ENCODE peak calls at places on chromosomes 5 and 9, in eight cellular contexts. One of them, this sample, is unnamed.

GRCh38 chr9:5718296-5719032 is 89.6 kb downstream of the RIC1 start:
- DNase-seq in HFFc6: peak; percentile 35
- DNase-seq in heart right ventricle: no peak
- DNase-seq in K562: no peak
- DNase-seq in RWPE1: no peak
- DNase-seq in dorsolateral prefrontal cortex: no peak
- DNase-seq in GM10248: no peak
- DNase-seq in fibroblast of lung: no peak
- DNase-seq in this sample: no peak

GRCh38 chr9:97853056-97853843 is at the start of gene FOXE1:
- DNase-seq in RWPE1: no peak
- DNase-seq in fibroblast of lung: no peak
- DNase-seq in dorsolateral prefrontal cortex: no peak
- DNase-seq in K562: no peak
- DNase-seq in heart right ventricle: no peak
- DNase-seq in GM10248: no peak
- DNase-seq in HFFc6: no peak
- DNase-seq in this sample: no peak

GRCh38 chr5:78591227-78591626 is 57.3 kb downstream of the LHFPL2 start:
- DNase-seq in fibroblast of lung: peak; percentile 93
- DNase-seq in heart right ventricle: no peak
- DNase-seq in GM10248: no peak
- DNase-seq in dorsolateral prefrontal cortex: no peak
- DNase-seq in HFFc6: peak; percentile 93
- DNase-seq in K562: no peak
- DNase-seq in RWPE1: peak; percentile 64
- DNase-seq in this sample: no peak

GRCh38 chr5:172185096-172185461 is 2.9 kb downstream of the STK10 start:
- DNase-seq in GM10248: no peak
- DNase-seq in fibroblast of lung: no peak
- DNase-seq in RWPE1: no peak
- DNase-seq in heart right ventricle: no peak
- DNase-seq in HFFc6: no peak
- DNase-seq in K562: no peak
- DNase-seq in dorsolateral prefrontal cortex: no peak
- DNase-seq in this sample: no peak

GRCh38 chr9:16001856-16002255 is 449.0 kb downstream of the CCDC171 start:
- DNase-seq in heart right ventricle: no peak
- DNase-seq in HFFc6: peak; percentile 10
- DNase-seq in dorsolateral prefrontal cortex: no peak
- DNase-seq in GM10248: no peak
- DNase-seq in fibroblast of lung: peak; percentile 30
- DNase-seq in RWPE1: no peak
- DNase-seq in K562: no peak
- DNase-seq in this sample: no peak

GRCh38 chr9:95336281-95336680 is 18.8 kb upstream of the FANCC start:
- DNase-seq in RWPE1: no peak
- DNase-seq in dorsolateral prefrontal cortex: no peak
- DNase-seq in fibroblast of lung: no peak
- DNase-seq in heart right ventricle: no peak
- DNase-seq in HFFc6: no peak
- DNase-seq in GM10248: no peak
- DNase-seq in K562: peak; percentile 35
- DNase-seq in this sample: no peak

GRCh38 chr5:172059661-172060100 is 53.2 kb upstream of the FBXW11 start:
- DNase-seq in RWPE1: peak; percentile 48
- DNase-seq in dorsolateral prefrontal cortex: no peak
- DNase-seq in heart right ventricle: no peak
- DNase-seq in HFFc6: no peak
- DNase-seq in fibroblast of lung: peak; percentile 20
- DNase-seq in GM10248: no peak
- DNase-seq in K562: peak; percentile 51
- DNase-seq in this sample: no peak

GRCh38 chr5:169181785-169182184 is 119.2 kb downstream of the SLIT3 start:
- DNase-seq in fibroblast of lung: no peak
- DNase-seq in heart right ventricle: no peak
- DNase-seq in HFFc6: no peak
- DNase-seq in GM10248: no peak
- DNase-seq in RWPE1: peak; percentile 26
- DNase-seq in K562: no peak
- DNase-seq in dorsolateral prefrontal cortex: no peak
- DNase-seq in this sample: no peak

DNA sequence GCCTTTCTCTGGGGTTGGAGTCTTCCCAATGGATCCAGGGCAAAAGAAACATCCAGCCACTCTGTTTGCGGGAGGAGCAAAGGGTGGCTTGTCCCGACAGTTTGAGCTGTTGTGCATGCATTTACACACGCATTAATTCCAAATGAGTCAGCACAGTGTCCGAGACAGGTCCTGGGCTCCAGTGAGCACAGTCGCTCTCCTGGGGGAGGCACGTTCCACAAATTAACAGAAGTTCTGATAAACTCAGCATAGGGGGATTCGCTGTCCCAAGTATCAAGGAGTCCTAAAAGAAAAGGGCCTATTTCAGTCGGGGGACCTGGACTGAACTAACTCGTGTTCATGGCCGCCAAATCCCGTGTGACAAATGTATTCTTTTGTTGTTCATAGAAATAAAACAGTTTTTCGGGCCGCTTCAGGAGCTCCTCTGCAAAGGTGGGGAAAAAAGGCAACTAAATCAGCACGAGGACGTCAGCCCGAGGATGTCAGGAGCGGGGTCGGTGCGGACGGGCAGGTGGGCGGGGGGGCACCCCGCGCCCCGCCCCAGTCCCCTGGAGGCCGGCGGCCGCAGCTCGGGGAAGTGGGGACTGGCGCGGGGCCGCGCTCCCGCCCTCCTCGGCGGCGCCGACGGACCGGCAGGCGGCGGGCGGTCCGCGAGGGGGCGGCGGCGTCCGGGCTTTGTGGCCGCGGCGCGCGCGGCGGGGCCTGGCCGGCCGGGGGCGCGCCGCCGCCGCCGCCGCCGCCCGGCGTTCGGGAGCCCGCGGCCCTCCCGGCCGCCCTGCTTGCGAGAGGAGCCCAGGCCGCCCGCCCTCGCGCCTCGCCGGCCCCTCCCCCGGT is at the start of gene MSANTD3:
- DNase-seq in fibroblast of lung: peak; percentile 61
- DNase-seq in HFFc6: peak; percentile 75
- DNase-seq in GM10248: peak; percentile 84
- DNase-seq in heart right ventricle: peak; percentile 73
- DNase-seq in K562: peak; percentile 90
- DNase-seq in dorsolateral prefrontal cortex: peak; percentile 51
- DNase-seq in RWPE1: peak; percentile 79
- DNase-seq in this sample: peak; percentile 79
- TF ChIP-seq CTCF in fibroblast of lung: no peak
- TF ChIP-seq CTCF in HFFc6: peak; percentile 16
- TF ChIP-seq CTCF in GM10248: peak; percentile 46
- TF ChIP-seq CTCF in heart right ventricle: peak; percentile 31
- TF ChIP-seq CTCF in K562: peak; percentile 23
- TF ChIP-seq CTCF in dorsolateral prefrontal cortex: peak; percentile 17
- TF ChIP-seq CTCF in RWPE1: no peak
- TF ChIP-seq CTCF in this sample: no peak

GRCh38 chr5:115588640-115589039 is 13.6 kb downstream of the TICAM2 start:
- DNase-seq in HFFc6: no peak
- DNase-seq in heart right ventricle: no peak
- DNase-seq in RWPE1: no peak
- DNase-seq in dorsolateral prefrontal cortex: no peak
- DNase-seq in fibroblast of lung: no peak
- DNase-seq in K562: no peak
- DNase-seq in GM10248: no peak
- DNase-seq in this sample: no peak
- TF ChIP-seq CTCF in HFFc6: no peak
- TF ChIP-seq CTCF in heart right ventricle: no peak
- TF ChIP-seq CTCF in RWPE1: no peak
- TF ChIP-seq CTCF in dorsolateral prefrontal cortex: no peak
- TF ChIP-seq CTCF in fibroblast of lung: no peak
- TF ChIP-seq CTCF in K562: no peak
- TF ChIP-seq CTCF in GM10248: no peak
- TF ChIP-seq CTCF in this sample: no peak

GRCh38 chr5:174916227-174916626 is 191.8 kb downstream of the MSX2 start:
- DNase-seq in fibroblast of lung: no peak
- DNase-seq in RWPE1: no peak
- DNase-seq in heart right ventricle: no peak
- DNase-seq in dorsolateral prefrontal cortex: no peak
- DNase-seq in K562: no peak
- DNase-seq in HFFc6: no peak
- DNase-seq in GM10248: no peak
- DNase-seq in this sample: no peak

GRCh38 chr5:174910245-174910737 is 185.9 kb downstream of the MSX2 start:
- DNase-seq in HFFc6: no peak
- DNase-seq in GM10248: peak; percentile 74
- DNase-seq in RWPE1: peak; percentile 86
- DNase-seq in dorsolateral prefrontal cortex: peak; percentile 71
- DNase-seq in fibroblast of lung: peak; percentile 50
- DNase-seq in heart right ventricle: peak; percentile 59
- DNase-seq in K562: peak; percentile 73
- DNase-seq in this sample: peak; percentile 31
- TF ChIP-seq CTCF in HFFc6: peak; percentile 84
- TF ChIP-seq CTCF in GM10248: peak; percentile 90
- TF ChIP-seq CTCF in RWPE1: peak; percentile 95
- TF ChIP-seq CTCF in dorsolateral prefrontal cortex: peak; percentile 91
- TF ChIP-seq CTCF in fibroblast of lung: peak; percentile 95
- TF ChIP-seq CTCF in heart right ventricle: peak; percentile 90
- TF ChIP-seq CTCF in K562: peak; percentile 86
- TF ChIP-seq CTCF in this sample: peak; percentile 92

GRCh38 chr9:91727316-91727861 is 222.6 kb downstream of the ROR2 start:
- DNase-seq in heart right ventricle: no peak
- DNase-seq in dorsolateral prefrontal cortex: no peak
- DNase-seq in K562: peak; percentile 73
- DNase-seq in RWPE1: peak; percentile 87
- DNase-seq in fibroblast of lung: peak; percentile 61
- DNase-seq in GM10248: peak; percentile 78
- DNase-seq in HFFc6: peak; percentile 45
- DNase-seq in this sample: no peak
- TF ChIP-seq CTCF in heart right ventricle: peak; percentile 74
- TF ChIP-seq CTCF in dorsolateral prefrontal cortex: peak; percentile 53
- TF ChIP-seq CTCF in K562: peak; percentile 75
- TF ChIP-seq CTCF in RWPE1: peak; percentile 95
- TF ChIP-seq CTCF in fibroblast of lung: peak; percentile 72
- TF ChIP-seq CTCF in GM10248: peak; percentile 74
- TF ChIP-seq CTCF in HFFc6: peak; percentile 87
- TF ChIP-seq CTCF in this sample: peak; percentile 67

DNA sequence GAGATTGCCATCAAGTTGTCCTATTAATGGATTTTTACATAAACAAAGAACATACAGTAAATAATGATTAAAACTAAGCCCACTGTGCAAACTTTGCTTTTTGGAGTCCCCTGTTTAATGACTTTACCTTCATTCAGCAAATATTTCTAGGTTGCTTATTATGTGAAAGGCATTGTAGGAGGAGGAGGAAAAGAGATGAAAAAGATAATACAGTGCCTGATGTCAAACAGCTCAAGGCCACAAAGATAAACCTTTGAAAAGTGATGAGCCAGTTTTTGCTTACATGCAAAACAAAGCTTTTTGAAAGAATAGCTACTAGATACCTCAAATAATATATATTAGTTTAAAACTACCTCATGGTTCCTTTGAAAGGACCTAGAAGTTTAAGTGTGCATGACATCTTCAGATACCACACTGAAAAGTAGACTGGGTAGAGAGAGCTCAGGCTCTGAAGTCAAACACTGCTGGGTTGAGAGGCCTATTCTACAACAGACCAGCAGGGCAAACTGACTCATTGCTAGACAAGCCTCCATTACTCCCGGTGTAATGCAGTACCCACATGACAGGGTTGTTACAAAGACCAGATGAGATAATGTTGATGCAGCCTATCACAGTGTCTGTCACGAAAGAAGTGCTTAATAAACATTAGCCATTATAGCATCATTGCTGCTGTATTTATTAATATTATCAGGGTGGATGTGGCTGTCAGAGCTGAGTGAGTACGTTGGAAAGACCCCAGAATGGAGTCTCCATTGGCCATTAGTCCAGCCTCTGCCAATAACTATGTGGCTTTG is 11.8 kb downstream of the DEPDC1B start:
- DNase-seq in RWPE1: peak; percentile 45
- DNase-seq in fibroblast of lung: peak; percentile 57
- DNase-seq in GM10248: peak; percentile 34
- DNase-seq in heart right ventricle: no peak
- DNase-seq in K562: no peak
- DNase-seq in HFFc6: peak; percentile 55
- DNase-seq in dorsolateral prefrontal cortex: no peak
- DNase-seq in this sample: no peak
- TF ChIP-seq CTCF in RWPE1: no peak
- TF ChIP-seq CTCF in fibroblast of lung: peak; percentile 59
- TF ChIP-seq CTCF in GM10248: peak; percentile 19
- TF ChIP-seq CTCF in heart right ventricle: no peak
- TF ChIP-seq CTCF in K562: peak; percentile 64
- TF ChIP-seq CTCF in HFFc6: peak; percentile 56
- TF ChIP-seq CTCF in dorsolateral prefrontal cortex: no peak
- TF ChIP-seq CTCF in this sample: peak; percentile 57

DNA sequence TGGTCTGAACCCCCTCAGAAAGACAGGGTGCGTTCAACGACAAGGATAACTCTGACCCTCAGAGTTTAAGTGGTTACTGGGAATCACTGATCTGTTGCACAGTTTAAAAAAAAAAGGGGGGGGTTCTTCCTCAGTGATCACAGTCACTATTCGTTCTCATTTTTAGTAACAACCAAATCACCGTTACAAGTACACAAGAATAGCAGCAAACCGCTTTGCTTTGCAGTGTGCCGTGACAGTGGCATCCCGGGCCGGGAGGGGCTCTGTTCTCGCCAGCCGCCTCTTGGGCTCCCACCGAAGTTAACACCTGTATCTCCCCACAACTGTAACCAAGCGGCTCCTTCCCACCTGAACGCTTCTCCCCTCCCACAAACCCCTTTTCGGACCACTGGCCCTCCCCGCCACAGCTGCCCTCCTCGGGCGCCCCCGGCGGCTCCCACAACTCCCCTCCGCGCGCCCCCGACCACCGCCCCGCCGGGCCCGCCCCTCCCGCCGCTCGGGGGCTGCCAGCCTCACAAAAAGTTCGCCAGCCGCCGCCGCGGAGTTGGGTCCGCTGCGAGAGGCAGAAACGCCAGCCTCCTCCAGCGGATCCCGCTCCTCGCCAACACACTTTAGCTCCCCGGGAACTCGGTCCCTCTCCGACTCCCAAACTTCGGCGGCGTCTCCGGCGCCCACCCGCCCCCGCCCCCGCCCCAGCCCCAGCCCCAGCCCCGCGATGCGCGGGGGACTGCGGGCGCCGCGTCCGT is 1.2 kb downstream of the SSBP2 start:
- DNase-seq in GM10248: peak; percentile 74
- DNase-seq in HFFc6: no peak
- DNase-seq in K562: peak; percentile 32
- DNase-seq in dorsolateral prefrontal cortex: peak; percentile 40
- DNase-seq in RWPE1: peak; percentile 27
- DNase-seq in fibroblast of lung: no peak
- DNase-seq in heart right ventricle: peak; percentile 51
- DNase-seq in this sample: peak; percentile 89
- TF ChIP-seq CTCF in GM10248: no peak
- TF ChIP-seq CTCF in HFFc6: no peak
- TF ChIP-seq CTCF in K562: no peak
- TF ChIP-seq CTCF in dorsolateral prefrontal cortex: no peak
- TF ChIP-seq CTCF in RWPE1: no peak
- TF ChIP-seq CTCF in fibroblast of lung: no peak
- TF ChIP-seq CTCF in heart right ventricle: no peak
- TF ChIP-seq CTCF in this sample: no peak

GRCh38 chr5:133353741-133354140 is 258.6 kb downstream of the FSTL4 start:
- DNase-seq in GM10248: no peak
- DNase-seq in heart right ventricle: no peak
- DNase-seq in HFFc6: no peak
- DNase-seq in dorsolateral prefrontal cortex: no peak
- DNase-seq in fibroblast of lung: no peak
- DNase-seq in K562: no peak
- DNase-seq in RWPE1: no peak
- DNase-seq in this sample: no peak
- TF ChIP-seq CTCF in GM10248: no peak
- TF ChIP-seq CTCF in heart right ventricle: no peak
- TF ChIP-seq CTCF in HFFc6: no peak
- TF ChIP-seq CTCF in dorsolateral prefrontal cortex: no peak
- TF ChIP-seq CTCF in fibroblast of lung: no peak
- TF ChIP-seq CTCF in K562: no peak
- TF ChIP-seq CTCF in RWPE1: no peak
- TF ChIP-seq CTCF in this sample: no peak

This sample was measured in GM06990.